ENCODE peak calls at places on chromosome 13, in six cellular contexts. One of them, this sample, is unnamed.

GRCh38 chr13:20145521-20145920 is 15.3 kb downstream of the GJA3 start:
- DNase-seq in Caco-2: no peak
- DNase-seq in nephron progenitor cell: no peak
- DNase-seq in aorta: no peak
- DNase-seq in NCI-H187 treated with DMSO at 0.1 percent for 48 hours: no peak
- DNase-seq in astrocyte of the cerebellum: no peak
- DNase-seq in this sample: no peak

GRCh38 chr13:90690458-90691063 is 656.9 kb upstream of the MIR17HG start:
- DNase-seq in nephron progenitor cell: no peak
- DNase-seq in Caco-2: no peak
- DNase-seq in aorta: no peak
- DNase-seq in astrocyte of the cerebellum: peak
- DNase-seq in NCI-H187 treated with DMSO at 0.1 percent for 48 hours: no peak
- DNase-seq in this sample: no peak

GRCh38 chr13:75771818-75772217 is 135.7 kb downstream of the LMO7 start:
- DNase-seq in nephron progenitor cell: no peak
- DNase-seq in astrocyte of the cerebellum: peak
- DNase-seq in aorta: no peak
- DNase-seq in NCI-H187 treated with DMSO at 0.1 percent for 48 hours: no peak
- DNase-seq in Caco-2: no peak
- DNase-seq in this sample: no peak

GRCh38 chr13:99916366-99917103 is 55.0 kb downstream of the ZIC5 start:
- DNase-seq in nephron progenitor cell: no peak
- DNase-seq in Caco-2: peak
- DNase-seq in aorta: no peak
- DNase-seq in NCI-H187 treated with DMSO at 0.1 percent for 48 hours: peak
- DNase-seq in astrocyte of the cerebellum: peak
- DNase-seq in this sample: no peak

GRCh38 chr13:75691183-75691582 is 55.1 kb downstream of the LMO7 start:
- DNase-seq in Caco-2: no peak
- DNase-seq in astrocyte of the cerebellum: no peak
- DNase-seq in aorta: no peak
- DNase-seq in NCI-H187 treated with DMSO at 0.1 percent for 48 hours: no peak
- DNase-seq in nephron progenitor cell: no peak
- DNase-seq in this sample: no peak

GRCh38 chr13:49020940-49021548 is 45.3 kb downstream of the FNDC3A start:
- DNase-seq in aorta: no peak
- DNase-seq in nephron progenitor cell: no peak
- DNase-seq in NCI-H187 treated with DMSO at 0.1 percent for 48 hours: no peak
- DNase-seq in astrocyte of the cerebellum: peak
- DNase-seq in Caco-2: no peak
- DNase-seq in this sample: no peak

GRCh38 chr13:49746111-49746510 is 46.4 kb downstream of the KPNA3 start:
- DNase-seq in aorta: no peak
- DNase-seq in NCI-H187 treated with DMSO at 0.1 percent for 48 hours: no peak
- DNase-seq in nephron progenitor cell: no peak
- DNase-seq in astrocyte of the cerebellum: no peak
- DNase-seq in Caco-2: no peak
- DNase-seq in this sample: no peak

GRCh38 chr13:20461860-20462532 is 63.7 kb downstream of the CRYL1 start:
- DNase-seq in aorta: no peak
- DNase-seq in nephron progenitor cell: no peak
- DNase-seq in NCI-H187 treated with DMSO at 0.1 percent for 48 hours: no peak
- DNase-seq in Caco-2: no peak
- DNase-seq in astrocyte of the cerebellum: peak
- DNase-seq in this sample: no peak

GRCh38 chr13:32408296-32408998 is 19.5 kb downstream of the N4BP2L1 start:
- DNase-seq in Caco-2: no peak
- DNase-seq in NCI-H187 treated with DMSO at 0.1 percent for 48 hours: peak
- DNase-seq in astrocyte of the cerebellum: no peak
- DNase-seq in nephron progenitor cell: no peak
- DNase-seq in aorta: no peak
- DNase-seq in this sample: no peak

GRCh38 chr13:104296301-104296700 is 1230.1 kb upstream of the SLC10A2 start:
- DNase-seq in NCI-H187 treated with DMSO at 0.1 percent for 48 hours: no peak
- DNase-seq in nephron progenitor cell: no peak
- DNase-seq in aorta: no peak
- DNase-seq in astrocyte of the cerebellum: no peak
- DNase-seq in Caco-2: no peak
- DNase-seq in this sample: no peak

GRCh38 chr13:78742659-78743058 is 83.7 kb upstream of the OBI1 start:
- DNase-seq in NCI-H187 treated with DMSO at 0.1 percent for 48 hours: peak
- DNase-seq in astrocyte of the cerebellum: no peak
- DNase-seq in Caco-2: no peak
- DNase-seq in nephron progenitor cell: no peak
- DNase-seq in aorta: no peak
- DNase-seq in this sample: no peak

GRCh38 chr13:112893570-112894422 is 75.2 kb upstream of the MCF2L start:
- DNase-seq in nephron progenitor cell: peak
- DNase-seq in astrocyte of the cerebellum: no peak
- DNase-seq in Caco-2: peak
- DNase-seq in NCI-H187 treated with DMSO at 0.1 percent for 48 hours: no peak
- DNase-seq in aorta: no peak
- DNase-seq in this sample: no peak

GRCh38 chr13:96652506-96652905 is 341.8 kb downstream of the OXGR1 start:
- DNase-seq in astrocyte of the cerebellum: no peak
- DNase-seq in Caco-2: no peak
- DNase-seq in NCI-H187 treated with DMSO at 0.1 percent for 48 hours: no peak
- DNase-seq in aorta: no peak
- DNase-seq in nephron progenitor cell: no peak
- DNase-seq in this sample: no peak

GRCh38 chr13:97758317-97758716 is 195.2 kb upstream of the IPO5 start:
- DNase-seq in aorta: no peak
- DNase-seq in nephron progenitor cell: no peak
- DNase-seq in NCI-H187 treated with DMSO at 0.1 percent for 48 hours: no peak
- DNase-seq in astrocyte of the cerebellum: no peak
- DNase-seq in Caco-2: no peak
- DNase-seq in this sample: no peak

GRCh38 chr13:33937373-33938087 is 119.6 kb downstream of the RFC3 start:
- DNase-seq in aorta: no peak
- DNase-seq in nephron progenitor cell: no peak
- DNase-seq in Caco-2: no peak
- DNase-seq in astrocyte of the cerebellum: no peak
- DNase-seq in NCI-H187 treated with DMSO at 0.1 percent for 48 hours: no peak
- DNase-seq in this sample: no peak

GRCh38 chr13:59834801-59835200 is 328.9 kb downstream of the DIAPH3 start:
- DNase-seq in astrocyte of the cerebellum: peak
- DNase-seq in aorta: no peak
- DNase-seq in nephron progenitor cell: no peak
- DNase-seq in Caco-2: no peak
- DNase-seq in NCI-H187 treated with DMSO at 0.1 percent for 48 hours: no peak
- DNase-seq in this sample: no peak

GRCh38 chr13:101424381-101425155 is 8.3 kb upstream of the NALCN start:
- DNase-seq in nephron progenitor cell: no peak
- DNase-seq in NCI-H187 treated with DMSO at 0.1 percent for 48 hours: no peak
- DNase-seq in astrocyte of the cerebellum: peak
- DNase-seq in aorta: no peak
- DNase-seq in Caco-2: no peak
- DNase-seq in this sample: no peak

GRCh38 chr13:20441879-20442278 is 83.8 kb downstream of the CRYL1 start:
- DNase-seq in aorta: no peak
- DNase-seq in astrocyte of the cerebellum: no peak
- DNase-seq in NCI-H187 treated with DMSO at 0.1 percent for 48 hours: no peak
- DNase-seq in nephron progenitor cell: no peak
- DNase-seq in Caco-2: no peak
- DNase-seq in this sample: no peak

GRCh38 chr13:80556291-80556690 is 215.4 kb upstream of the SPRY2 start:
- DNase-seq in nephron progenitor cell: no peak
- DNase-seq in Caco-2: no peak
- DNase-seq in NCI-H187 treated with DMSO at 0.1 percent for 48 hours: no peak
- DNase-seq in aorta: no peak
- DNase-seq in astrocyte of the cerebellum: peak
- DNase-seq in this sample: no peak

GRCh38 chr13:29171244-29171643 is 351.1 kb downstream of the MTUS2 start:
- DNase-seq in aorta: no peak
- DNase-seq in Caco-2: no peak
- DNase-seq in astrocyte of the cerebellum: no peak
- DNase-seq in nephron progenitor cell: no peak
- DNase-seq in NCI-H187 treated with DMSO at 0.1 percent for 48 hours: no peak
- DNase-seq in this sample: no peak

GRCh38 chr13:72820156-72820897 is 38.4 kb downstream of the PIBF1 start:
- DNase-seq in Caco-2: no peak
- DNase-seq in astrocyte of the cerebellum: peak
- DNase-seq in nephron progenitor cell: no peak
- DNase-seq in NCI-H187 treated with DMSO at 0.1 percent for 48 hours: no peak
- DNase-seq in aorta: no peak
- DNase-seq in this sample: no peak

GRCh38 chr13:51419015-51419636 is 33.7 kb downstream of the INTS6 start:
- DNase-seq in nephron progenitor cell: no peak
- DNase-seq in aorta: no peak
- DNase-seq in astrocyte of the cerebellum: no peak
- DNase-seq in NCI-H187 treated with DMSO at 0.1 percent for 48 hours: no peak
- DNase-seq in Caco-2: no peak
- DNase-seq in this sample: no peak

GRCh38 chr13:53783466-53783865 is 754.9 kb downstream of the OLFM4 start:
- DNase-seq in NCI-H187 treated with DMSO at 0.1 percent for 48 hours: no peak
- DNase-seq in nephron progenitor cell: peak
- DNase-seq in astrocyte of the cerebellum: no peak
- DNase-seq in aorta: peak
- DNase-seq in Caco-2: no peak
- DNase-seq in this sample: no peak

GRCh38 chr13:79455331-79455730 is 25.6 kb upstream of the NDFIP2 start:
- DNase-seq in nephron progenitor cell: no peak
- DNase-seq in astrocyte of the cerebellum: no peak
- DNase-seq in NCI-H187 treated with DMSO at 0.1 percent for 48 hours: no peak
- DNase-seq in Caco-2: peak
- DNase-seq in aorta: no peak
- DNase-seq in this sample: no peak

GRCh38 chr13:32316476-32316875 is 1.2 kb downstream of the BRCA2 start:
- DNase-seq in aorta: no peak
- DNase-seq in Caco-2: no peak
- DNase-seq in nephron progenitor cell: no peak
- DNase-seq in NCI-H187 treated with DMSO at 0.1 percent for 48 hours: no peak
- DNase-seq in astrocyte of the cerebellum: no peak
- DNase-seq in this sample: no peak

This sample was measured in sciatic nerve.